ENCODE peak calls at places on chromosomes 5 and 9, in six cellular contexts. F is CD4-positive, alpha-beta memory T cell; L is GDM1; P is T-helper 17 cell; E is tibial artery; M is stimulated activated CD4-positive, alpha-beta T cell treated with anti-CD3 and anti-CD28 coated beads, TNF-alpha, amount 100 ng/mL, for 4 hours. D is an unnamed sample.

GRCh38 chr5:112016980-112017379 is 260.0 kb upstream of the NREP start:
- DNase-seq in P (no peak), E (no peak), F (no peak), L (no peak), M (no peak), D (no peak)

GRCh38 chr9:73180373-73180772 is 28.7 kb downstream of the ANXA1 start:
- DNase-seq in M (no peak), L (no peak), P (no peak), E (no peak), F (no peak), D (no peak)

GRCh38 chr5:54794437-54794970 is 190.9 kb downstream of the ESM1 start:
- DNase-seq in L (no peak), P (no peak), E (no peak), M (no peak), F (no peak), D (no peak)

GRCh38 chr5:54066433-54066832 is 243.9 kb downstream of the ARL15 start:
- DNase-seq in M (no peak), L (no peak), F (no peak), P (no peak), E (no peak), D (no peak)

GRCh38 chr5:145775893-145776444 is 59.2 kb downstream of the PRELID2 start:
- DNase-seq in M (no peak), L (no peak), P (no peak), F (no peak), E (no peak), D (no peak)

GRCh38 chr9:86801246-86801645 is 146.1 kb downstream of the GAS1 start:
- DNase-seq in E (no peak), P (no peak), F (no peak), M (no peak), L (no peak), D (no peak)

GRCh38 chr5:129963359-129963758 is 59.1 kb downstream of the CHSY3 start:
- DNase-seq in L (no peak), E (no peak), P (no peak), F (no peak), M (no peak), D (no peak)

GRCh38 chr9:134617246-134617645 is 24.4 kb upstream of the COL5A1 start:
- DNase-seq in P (no peak), M (no peak), F (no peak), L (no peak), E (peak; percentile 40), D (no peak)

GRCh38 chr9:114852050-114852594 is 46.3 kb upstream of the TNFSF15 start:
- DNase-seq in M (no peak), F (no peak), P (no peak), L (no peak), E (no peak), D (peak; percentile 71)

GRCh38 chr9:131334568-131335105 is 45.1 kb downstream of the PLPP7 start:
- DNase-seq in P (no peak), M (no peak), F (no peak), E (peak; percentile 84), L (no peak), D (no peak)

GRCh38 chr5:1437452-1437851 is 7.8 kb downstream of the SLC6A3 start:
- DNase-seq in E (peak; percentile 32), L (no peak), F (no peak), P (no peak), M (no peak), D (no peak)

D was measured in Kasumi-1.